ENCODE peak calls at places on chromosome 4, in six cellular contexts. S is GM12891, T is K562, P is suprapubic skin, E is breast epithelium, R is transverse colon. F is an unnamed sample.

GRCh38 chr4:38949416-38950051 is 81.9 kb downstream of the FAM114A1 start:
- DNase-seq in P (no peak), S (no peak), R (no peak), T (no peak), E (no peak), F (no peak)

GRCh38 chr4:112274959-112275358 is 10.7 kb downstream of the TIFA start:
- DNase-seq in T (no peak), R (no peak), P (no peak), E (no peak), S (no peak), F (no peak)

GRCh38 chr4:148445071-148445902 is 3.1 kb upstream of the NR3C2 start:
- DNase-seq in E (peak), S (peak), R (peak), T (peak), P (peak), F (peak)

GRCh38 chr4:68891679-68892078 is 59.9 kb downstream of the UGT2A3 start:
- DNase-seq in E (no peak), R (no peak), T (no peak), P (no peak), S (no peak), F (no peak)

GRCh38 chr4:6695660-6696581 is 2.2 kb downstream of the S100P start:
- DNase-seq in R (peak), S (no peak), P (peak), E (peak), T (no peak), F (no peak)

GRCh38 chr4:30948653-30949052 is 228.5 kb downstream of the PCDH7 start:
- DNase-seq in E (no peak), R (no peak), P (no peak), S (no peak), T (no peak), F (no peak)

GRCh38 chr4:93317046-93317445 is 511.5 kb upstream of the ATOH1 start:
- DNase-seq in S (no peak), R (no peak), P (no peak), E (no peak), T (no peak), F (no peak)

GRCh38 chr4:169201144-169202124 is 69.3 kb downstream of the SH3RF1 start:
- DNase-seq in E (no peak), P (no peak), T (no peak), S (no peak), R (no peak), F (no peak)

GRCh38 chr4:6917445-6918241 is 8.0 kb downstream of the TBC1D14 start:
- DNase-seq in S (no peak), E (peak), T (peak), R (peak), P (no peak), F (no peak)

GRCh38 chr4:184267673-184268573 is 50.2 kb upstream of the ENPP6 start:
- DNase-seq in R (peak), E (no peak), P (no peak), T (peak), S (no peak), F (no peak)

GRCh38 chr4:85938902-85939301 is 421.0 kb downstream of the MAPK10 start:
- DNase-seq in P (no peak), T (no peak), R (no peak), S (no peak), E (no peak), F (no peak)

GRCh38 chr4:2958446-2958845 is 4.8 kb downstream of the NOP14 start:
- DNase-seq in P (no peak), E (no peak), T (no peak), R (no peak), S (no peak), F (no peak)

GRCh38 chr4:2953496-2953895 is 9.7 kb downstream of the NOP14 start:
- DNase-seq in P (no peak), T (no peak), E (no peak), R (no peak), S (no peak), F (no peak)

GRCh38 chr4:2949782-2950125 is 13.5 kb downstream of the NOP14 start:
- DNase-seq in P (no peak), R (no peak), T (no peak), S (no peak), E (no peak), F (no peak)

GRCh38 chr4:2950221-2950989 is 12.8 kb downstream of the NOP14 start:
- DNase-seq in R (no peak), P (no peak), E (no peak), S (no peak), T (no peak), F (no peak)

GRCh38 chr4:2954358-2955185 is 8.6 kb downstream of the NOP14 start:
- DNase-seq in E (no peak), T (peak), S (no peak), R (no peak), P (no peak), F (no peak)
- TF ChIP-seq POLR2AphosphoS5 in E (no peak), T (no peak), S (no peak), R (no peak), P (no peak), F (no peak)

GRCh38 chr4:113436360-113436759 is 325.2 kb downstream of the CAMK2D start:
- DNase-seq in S (no peak), E (no peak), P (no peak), T (no peak), R (no peak), F (no peak)

GRCh38 chr4:113434247-113434587 is 327.3 kb downstream of the CAMK2D start:
- DNase-seq in T (no peak), S (no peak), E (no peak), P (no peak), R (no peak), F (no peak)

GRCh38 chr4:113435893-113436292 is 325.6 kb downstream of the CAMK2D start:
- DNase-seq in T (no peak), R (no peak), P (peak), S (no peak), E (no peak), F (no peak)

GRCh38 chr4:113438596-113438995 is 322.9 kb downstream of the CAMK2D start:
- DNase-seq in P (no peak), T (no peak), S (no peak), E (no peak), R (no peak), F (no peak)

DNA sequence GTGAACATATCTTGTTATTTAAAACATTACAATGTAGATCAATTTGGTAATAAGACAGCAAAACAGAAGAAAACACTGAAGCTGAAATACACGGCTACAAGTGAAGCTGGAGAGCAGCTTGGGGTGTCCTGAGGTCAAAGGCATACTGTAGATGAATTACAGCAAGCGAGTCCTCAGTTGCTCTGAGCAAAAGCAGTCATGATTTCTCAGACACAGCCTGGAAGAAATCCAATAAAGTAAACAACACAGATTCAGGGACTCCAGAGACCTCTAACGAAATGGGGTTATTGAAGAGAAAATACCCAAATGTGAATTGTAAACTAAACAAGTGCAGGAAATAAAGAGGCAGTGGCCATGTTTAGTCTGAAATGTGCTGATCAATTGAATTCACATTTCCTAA is 324.4 kb downstream of the CAMK2D start:
- DNase-seq in P (no peak), T (no peak), E (no peak), R (no peak), S (no peak), F (no peak)
- TF ChIP-seq POLR2AphosphoS5 in P (no peak), T (no peak), E (no peak), R (no peak), S (no peak), F (no peak)

DNA sequence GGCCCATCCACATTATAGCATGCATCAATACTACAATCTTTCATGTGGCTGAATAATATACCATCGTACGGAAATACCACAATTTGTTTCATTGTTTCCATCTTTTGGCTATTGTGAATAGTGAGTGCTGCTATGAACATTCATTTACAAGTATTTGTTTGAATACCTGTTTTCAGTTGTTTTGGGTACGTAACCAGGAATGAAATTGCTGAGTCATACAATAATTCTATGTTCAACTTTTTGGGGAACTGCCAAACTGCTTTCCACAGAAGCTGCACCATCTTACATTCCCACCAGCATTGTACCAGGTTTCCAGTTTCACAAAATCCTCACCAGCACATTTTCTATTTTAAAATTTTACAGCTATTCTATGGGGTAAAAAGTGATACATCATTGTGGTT is 28.5 kb upstream of the MANBA start:
- DNase-seq in S (no peak), T (no peak), E (no peak), R (no peak), P (no peak), F (no peak)
- TF ChIP-seq POLR2AphosphoS5 in S (no peak), T (no peak), E (no peak), R (no peak), P (no peak), F (no peak)

GRCh38 chr4:185838104-185838452 is 26.1 kb upstream of the SORBS2 start:
- DNase-seq in P (no peak), R (no peak), T (no peak), S (no peak), E (no peak), F (no peak)
- TF ChIP-seq POLR2AphosphoS5 in P (no peak), R (no peak), T (no peak), S (no peak), E (no peak), F (no peak)

DNA sequence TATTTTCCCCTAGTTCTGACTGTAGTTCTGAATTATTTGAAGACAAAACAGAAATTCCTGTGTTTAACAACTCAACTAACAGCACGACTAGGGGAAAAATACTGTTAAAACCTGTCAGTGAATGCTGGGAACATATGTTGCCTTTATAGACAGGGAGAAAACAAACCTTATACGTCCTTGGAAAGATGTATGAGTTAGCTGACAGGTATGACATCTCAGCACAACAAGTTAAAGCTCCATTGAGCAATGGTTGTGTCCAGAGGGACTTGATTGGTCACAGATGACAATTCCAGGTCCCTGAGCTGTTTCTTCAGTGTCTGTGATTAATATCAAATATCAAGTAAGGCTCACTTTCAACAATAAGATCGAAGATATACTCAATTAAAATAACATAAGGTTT is 58.2 kb upstream of the DDIT4L start:
- DNase-seq in P (no peak), T (no peak), R (no peak), E (no peak), S (no peak), F (no peak)
- TF ChIP-seq POLR2AphosphoS5 in P (no peak), T (no peak), R (no peak), E (no peak), S (no peak), F (no peak)

F was measured in GM12892.